ENCODE peak calls at places on chromosomes 16 and 17, in ten cellular contexts. G is heart left ventricle; F is brain microvascular endothelial cell; V is neural crest cell; E is dermis blood vessel endothelial cell; Y is gastrocnemius medialis; S is effector memory CD8-positive, alpha-beta T cell; O is H9; T is NCI-H774; I is amygdala. X is an unnamed sample.

GRCh38 chr17:78492116-78492799 is 84.9 kb downstream of the DNAH17 start:
- DNase-seq in G (no peak), F (no peak), V (no peak), E (no peak), Y (no peak), S (no peak), O (no peak), T (no peak), I (no peak), X (no peak)

GRCh38 chr16:85326113-85326793 is 214.0 kb upstream of the CIBAR2 start:
- DNase-seq in G (no peak), F (no peak), V (no peak), E (no peak), Y (no peak), S (no peak), O (no peak), T (no peak), I (no peak), X (no peak)

GRCh38 chr17:35376245-35376644 is 2.8 kb upstream of the SLFN11 start:
- DNase-seq in G (no peak), F (no peak), V (no peak), E (peak), Y (no peak), S (no peak), O (no peak), T (no peak), I (no peak), X (no peak)

GRCh38 chr17:59561042-59561441 is 4.4 kb upstream of the DHX40 start:
- DNase-seq in G (no peak), F (peak), V (no peak), E (peak), Y (no peak), S (no peak), O (peak), T (no peak), I (no peak), X (no peak)

GRCh38 chr16:85697441-85697840 is 8.7 kb upstream of the GINS2 start:
- DNase-seq in G (no peak), F (no peak), V (no peak), E (no peak), Y (no peak), S (no peak), O (no peak), T (no peak), I (no peak), X (no peak)

GRCh38 chr17:79255926-79256325 is 181.3 kb downstream of the ENGASE start:
- DNase-seq in G (no peak), F (no peak), V (no peak), E (no peak), Y (no peak), S (no peak), O (no peak), T (no peak), I (no peak), X (no peak)

GRCh38 chr16:82093901-82094300 is 58.8 kb downstream of the HSD17B2 start:
- DNase-seq in G (no peak), F (no peak), V (no peak), E (no peak), Y (no peak), S (no peak), O (no peak), T (no peak), I (no peak), X (no peak)

GRCh38 chr16:6946802-6947201 is 385.8 kb upstream of the RBFOX1 start:
- DNase-seq in G (no peak), F (no peak), V (no peak), E (no peak), Y (no peak), S (no peak), O (no peak), T (no peak), I (no peak), X (no peak)

GRCh38 chr17:81939881-81940385 is 2.8 kb upstream of the PYCR1 start:
- DNase-seq in G (peak), F (no peak), V (no peak), E (no peak), Y (no peak), S (no peak), O (no peak), T (no peak), I (peak), X (no peak)

GRCh38 chr17:58096892-58097291 is 13.7 kb downstream of the DYNLL2 start:
- DNase-seq in G (no peak), F (no peak), V (no peak), E (no peak), Y (no peak), S (no peak), O (no peak), T (no peak), I (no peak), X (no peak)

GRCh38 chr16:90031186-90031930 is 12.1 kb upstream of the DBNDD1 start:
- DNase-seq in G (no peak), F (no peak), V (no peak), E (no peak), Y (no peak), S (no peak), O (no peak), T (no peak), I (no peak), X (no peak)

GRCh38 chr17:15377200-15377599 is 35.8 kb upstream of the TEKT3 start:
- DNase-seq in G (no peak), F (peak), V (no peak), E (no peak), Y (no peak), S (no peak), O (no peak), T (no peak), I (no peak), X (no peak)

GRCh38 chr17:4934173-4934979 is 2.3 kb downstream of the GP1BA start:
- DNase-seq in G (no peak), F (peak), V (no peak), E (peak), Y (no peak), S (no peak), O (peak), T (no peak), I (no peak), X (no peak)

GRCh38 chr17:3512512-3513171 is 36.8 kb downstream of the ASPA start:
- DNase-seq in G (peak), F (peak), V (peak), E (no peak), Y (peak), S (no peak), O (no peak), T (no peak), I (peak), X (no peak)